ENCODE peak calls at places on chromosomes 6 and 20, in ten cellular contexts. W is NB4; S is uterus; F is Panc1; O is activated CD8-positive, alpha-beta T cell treated with anti-CD3 and anti-CD28 coated beads for 36 hours; V is cardiac fibroblast; B is fibroblast of villous mesenchyme; U is astrocyte of the spinal cord; D is fibroblast of lung; H is progenitor cell of endocrine pancreas. R is an unnamed sample.

GRCh38 chr6:5644523-5645183 is 362.1 kb downstream of the NRN1 start:
- DNase-seq in W (no peak), S (no peak), F (no peak), O (no peak), V (no peak), B (no peak), U (no peak), D (no peak), H (no peak), R (no peak)

GRCh38 chr6:37717836-37718251 is 20.2 kb upstream of the MDGA1 start:
- DNase-seq in W (no peak), S (no peak), F (no peak), O (no peak), V (peak; percentile 45), B (peak; percentile 11), U (peak; percentile 55), D (peak; percentile 87), H (no peak), R (no peak)

GRCh38 chr6:113529191-113529590 is 328.0 kb upstream of the MARCKS start:
- DNase-seq in W (no peak), S (no peak), F (no peak), O (no peak), V (peak; percentile 7), B (no peak), U (peak; percentile 39), D (peak; percentile 66), H (no peak), R (no peak)

GRCh38 chr6:113442040-113442439 is 415.1 kb upstream of the MARCKS start:
- DNase-seq in W (no peak), S (no peak), F (no peak), O (no peak), V (no peak), B (no peak), U (no peak), D (no peak), H (no peak), R (no peak)

GRCh38 chr6:4004249-4004648 is 74.7 kb downstream of the FAM217A start:
- DNase-seq in W (no peak), S (no peak), F (no peak), O (no peak), V (no peak), B (peak; percentile 60), U (no peak), D (no peak), H (no peak), R (no peak)

GRCh38 chr6:158923801-158924498 is 76.1 kb downstream of the RSPH3 start:
- DNase-seq in W (no peak), S (no peak), F (no peak), O (no peak), V (no peak), B (peak; percentile 29), U (no peak), D (peak; percentile 53), H (no peak), R (no peak)

GRCh38 chr6:29989211-29989610 is 46.9 kb downstream of the HLA-A start:
- DNase-seq in W (no peak), S (no peak), F (no peak), O (no peak), V (no peak), B (peak; percentile 52), U (peak; percentile 11), D (peak; percentile 58), H (no peak), R (no peak)

GRCh38 chr6:52594216-52594615 is 17.4 kb upstream of the TRAM2 start:
- DNase-seq in W (no peak), S (no peak), F (no peak), O (no peak), V (no peak), B (no peak), U (no peak), D (no peak), H (no peak), R (no peak)

GRCh38 chr20:39752235-39752876 is 790.2 kb downstream of the DHX35 start:
- DNase-seq in W (no peak), S (no peak), F (no peak), O (no peak), V (no peak), B (no peak), U (no peak), D (no peak), H (no peak), R (no peak)

GRCh38 chr6:126716012-126716411 is 376.1 kb downstream of the CENPW start:
- DNase-seq in W (no peak), S (no peak), F (no peak), O (no peak), V (no peak), B (no peak), U (no peak), D (peak; percentile 19), H (no peak), R (no peak)

GRCh38 chr6:5490495-5491069 is 229.3 kb downstream of the FARS2 start:
- DNase-seq in W (no peak), S (no peak), F (no peak), O (no peak), V (no peak), B (no peak), U (no peak), D (no peak), H (no peak), R (no peak)

GRCh38 chr20:50151034-50151743 is 2.3 kb downstream of the PEDS1 start:
- DNase-seq in W (no peak), S (no peak), F (no peak), O (no peak), V (no peak), B (no peak), U (no peak), D (no peak), H (no peak), R (no peak)

GRCh38 chr6:108133594-108134179 is 32.1 kb upstream of the NR2E1 start:
- DNase-seq in W (peak; percentile 73), S (peak; percentile 30), F (no peak), O (peak; percentile 61), V (peak; percentile 73), B (peak; percentile 72), U (peak; percentile 85), D (peak; percentile 87), H (peak; percentile 82), R (peak; percentile 79)

GRCh38 chr6:37765182-37765780 is 54.2 kb upstream of the ZFAND3 start:
- DNase-seq in W (no peak), S (no peak), F (no peak), O (no peak), V (no peak), B (no peak), U (no peak), D (no peak), H (no peak), R (no peak)

GRCh38 chr20:60283281-60283680 is 325.1 kb downstream of the CDH26 start:
- DNase-seq in W (peak; percentile 24), S (no peak), F (no peak), O (no peak), V (no peak), B (no peak), U (peak; percentile 6), D (no peak), H (no peak), R (no peak)

GRCh38 chr20:37868998-37869861 is 33.7 kb upstream of the VSTM2L start:
- DNase-seq in W (no peak), S (no peak), F (no peak), O (no peak), V (no peak), B (no peak), U (no peak), D (no peak), H (no peak), R (no peak)

GRCh38 chr6:89794324-89794723 is 25.3 kb downstream of the MDN1 start:
- DNase-seq in W (no peak), S (no peak), F (no peak), O (peak; percentile 39), V (no peak), B (no peak), U (no peak), D (no peak), H (no peak), R (no peak)

GRCh38 chr6:138028893-138029292 is 78.3 kb downstream of the PERP start:
- DNase-seq in W (no peak), S (no peak), F (no peak), O (no peak), V (no peak), B (no peak), U (no peak), D (no peak), H (no peak), R (no peak)

GRCh38 chr6:101776919-101777350 is 383.4 kb downstream of the GRIK2 start:
- DNase-seq in W (no peak), S (no peak), F (no peak), O (no peak), V (no peak), B (no peak), U (no peak), D (no peak), H (no peak), R (no peak)

DNA sequence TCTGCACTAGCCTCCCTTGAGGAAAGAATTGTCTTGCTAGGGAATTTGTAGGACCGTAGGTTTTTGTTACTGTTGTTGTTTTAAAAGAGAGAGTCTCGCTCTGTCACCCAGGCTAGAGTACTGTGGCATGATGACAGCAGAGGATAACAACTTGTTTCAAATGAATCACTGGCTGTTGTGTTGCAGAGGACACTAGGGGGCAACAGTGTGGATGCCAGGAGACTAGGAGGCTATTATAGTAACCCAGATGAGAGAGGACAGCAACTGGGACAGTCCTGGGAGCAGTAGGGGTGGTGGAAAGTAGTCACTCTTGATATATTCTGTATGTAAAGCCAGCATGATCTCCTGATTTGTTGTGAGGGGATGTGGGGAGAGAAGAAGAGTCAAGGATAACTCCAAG is 41.8 kb upstream of the LAMA4 start:
- DNase-seq in W (peak; percentile 35), S (no peak), F (peak; percentile 17), O (peak; percentile 22), V (peak; percentile 52), B (peak; percentile 51), U (peak; percentile 57), D (peak; percentile 54), H (no peak), R (no peak)
- TF ChIP-seq CTCF in W (peak; percentile 50), S (no peak), F (peak; percentile 63), O (no peak), V (peak; percentile 77), B (peak; percentile 63), U (peak; percentile 68), D (peak; percentile 51), H (peak; percentile 40), R (peak; percentile 23)

GRCh38 chr6:134607411-134607810 is 289.5 kb upstream of the SGK1 start:
- DNase-seq in W (no peak), S (no peak), F (no peak), O (no peak), V (no peak), B (peak; percentile 45), U (no peak), D (no peak), H (no peak), R (no peak)
- TF ChIP-seq CTCF in W (no peak), S (no peak), F (no peak), O (no peak), V (no peak), B (no peak), U (no peak), D (no peak), H (no peak), R (no peak)

GRCh38 chr20:46311039-46311650 is 2.8 kb upstream of the CDH22 start:
- DNase-seq in W (peak; percentile 27), S (no peak), F (no peak), O (no peak), V (no peak), B (no peak), U (no peak), D (no peak), H (no peak), R (no peak)
- TF ChIP-seq CTCF in W (no peak), S (no peak), F (no peak), O (no peak), V (no peak), B (no peak), U (no peak), D (no peak), H (no peak), R (no peak)

GRCh38 chr6:152982768-152983636 is at the start of gene FBXO5:
- DNase-seq in W (peak; percentile 99), S (peak; percentile 98), F (peak; percentile 87), O (peak; percentile 98), V (peak; percentile 99), B (peak; percentile 99), U (peak; percentile 99), D (peak; percentile 98), H (peak; percentile 94), R (peak; percentile 99)
- TF ChIP-seq CTCF in W (no peak), S (no peak), F (no peak), O (no peak), V (no peak), B (no peak), U (no peak), D (no peak), H (no peak), R (no peak)

R was measured in lower lobe of right lung.